ENCODE peak calls at places on chromosomes 16 and 17, in eight cellular contexts. A is HFF-Myc; I is ACHN; Z is NCI-H69; G is cardiac fibroblast; J is H7; V is stimulated activated CD4-positive, alpha-beta T cell treated with anti-CD3 and anti-CD28 coated beads, Interleukin-2, amount 100 ng/mL, for 48 hours; S is stimulated activated naive CD8-positive, alpha-beta T cell treated with anti-CD3 and anti-CD28 coated beads, Interleukin-15, Interleukin-2, amounts not matched to agents 100 U/mL and 50 U/mL, for 24 hours. K is an unnamed sample.

GRCh38 chr16:22668318-22668717 is 145.6 kb upstream of the HS3ST2 start:
- DNase-seq in A (no peak), I (no peak), Z (no peak), G (no peak), J (no peak), V (no peak), S (no peak), K (no peak)

GRCh38 chr17:37642706-37643105 is 540 bp downstream of the DDX52 start:
- DNase-seq in A (no peak), I (peak; percentile 39), Z (peak; percentile 49), G (peak; percentile 42), J (peak; percentile 23), V (no peak), S (no peak), K (no peak)

GRCh38 chr17:48351916-48352332 is 78.1 kb downstream of the SKAP1 start:
- DNase-seq in A (peak; percentile 15), I (peak; percentile 72), Z (peak; percentile 77), G (peak; percentile 62), J (peak; percentile 14), V (no peak), S (no peak), K (no peak)

GRCh38 chr16:57619133-57619605 is 9.3 kb upstream of the ADGRG1 start:
- DNase-seq in A (no peak), I (no peak), Z (no peak), G (no peak), J (no peak), V (no peak), S (no peak), K (no peak)

GRCh38 chr17:7589891-7590611 is at the start of gene SOX15:
- DNase-seq in A (no peak), I (peak; percentile 76), Z (no peak), G (no peak), J (peak; percentile 82), V (no peak), S (no peak), K (no peak)

GRCh38 chr16:75789237-75789636 is 62.9 kb upstream of the CPHXL start:
- DNase-seq in A (peak; percentile 32), I (peak; percentile 68), Z (peak; percentile 52), G (peak; percentile 64), J (peak; percentile 58), V (peak; percentile 21), S (no peak), K (peak; percentile 14)

GRCh38 chr17:79339311-79339710 is 264.7 kb downstream of the ENGASE start:
- DNase-seq in A (no peak), I (no peak), Z (no peak), G (no peak), J (no peak), V (no peak), S (no peak), K (no peak)

GRCh38 chr16:2160915-2161551 is 5.5 kb downstream of the TRAF7 start:
- DNase-seq in A (no peak), I (no peak), Z (no peak), G (peak; percentile 61), J (peak; percentile 77), V (no peak), S (no peak), K (no peak)

GRCh38 chr17:67713169-67713568 is 4.6 kb upstream of the NOL11 start:
- DNase-seq in A (no peak), I (no peak), Z (no peak), G (no peak), J (no peak), V (no peak), S (no peak), K (no peak)

GRCh38 chr17:75047398-75048098 is 523 bp downstream of the KCTD2 start:
- DNase-seq in A (no peak), I (peak; percentile 18), Z (peak; percentile 43), G (peak; percentile 16), J (peak; percentile 70), V (no peak), S (peak; percentile 49), K (no peak)

GRCh38 chr17:21250719-21251305 is 2.4 kb downstream of the NATD1 start:
- DNase-seq in A (no peak), I (no peak), Z (no peak), G (no peak), J (no peak), V (no peak), S (no peak), K (no peak)

GRCh38 chr16:68744744-68745280 is 7.7 kb downstream of the CDH1 start:
- DNase-seq in A (no peak), I (no peak), Z (peak; percentile 59), G (no peak), J (peak; percentile 53), V (no peak), S (no peak), K (no peak)

GRCh38 chr16:57252148-57252721 is 7.2 kb downstream of the ARL2BP start:
- DNase-seq in A (no peak), I (peak; percentile 17), Z (no peak), G (no peak), J (no peak), V (no peak), S (no peak), K (no peak)

GRCh38 chr16:29158031-29158430 is 173.2 kb downstream of the LAT start:
- DNase-seq in A (no peak), I (no peak), Z (no peak), G (no peak), J (no peak), V (no peak), S (no peak), K (no peak)

GRCh38 chr17:2814499-2815341 is 18.5 kb downstream of the RAP1GAP2 start:
- DNase-seq in A (no peak), I (no peak), Z (peak; percentile 48), G (no peak), J (no peak), V (peak; percentile 64), S (peak; percentile 83), K (no peak)

GRCh38 chr17:49108318-49108717 is 24.3 kb upstream of the B4GALNT2 start:
- DNase-seq in A (no peak), I (no peak), Z (peak; percentile 65), G (peak; percentile 74), J (no peak), V (no peak), S (no peak), K (no peak)

GRCh38 chr16:23071202-23072083 is 77.8 kb downstream of the USP31 start:
- DNase-seq in A (no peak), I (peak; percentile 18), Z (no peak), G (peak; percentile 65), J (no peak), V (no peak), S (no peak), K (no peak)

GRCh38 chr16:66325977-66326376 is 40.5 kb upstream of the CDH5 start:
- DNase-seq in A (no peak), I (no peak), Z (peak; percentile 18), G (no peak), J (no peak), V (no peak), S (no peak), K (no peak)

GRCh38 chr17:49521521-49522185 is 26.6 kb downstream of the NGFR start:
- DNase-seq in A (no peak), I (no peak), Z (no peak), G (no peak), J (peak; percentile 26), V (no peak), S (no peak), K (no peak)

GRCh38 chr17:12665263-12666210 is at the start of gene MYOCD:
- DNase-seq in A (no peak), I (no peak), Z (peak; percentile 4), G (no peak), J (peak; percentile 91), V (no peak), S (peak; percentile 3), K (no peak)

GRCh38 chr17:29645516-29646051 is 22.9 kb upstream of the CORO6 start:
- DNase-seq in A (no peak), I (no peak), Z (peak; percentile 63), G (peak; percentile 97), J (no peak), V (no peak), S (peak; percentile 37), K (no peak)

GRCh38 chr17:76833747-76834146 is 34.5 kb upstream of the MGAT5B start:
- DNase-seq in A (no peak), I (no peak), Z (no peak), G (no peak), J (no peak), V (no peak), S (no peak), K (no peak)

GRCh38 chr17:17206149-17206912 is at the start of gene PLD6:
- DNase-seq in A (peak; percentile 32), I (peak; percentile 74), Z (peak; percentile 84), G (peak; percentile 77), J (peak; percentile 65), V (peak; percentile 86), S (peak; percentile 94), K (peak; percentile 41)

GRCh38 chr16:12311887-12312286 is 335.4 kb downstream of the SNX29 start:
- DNase-seq in A (no peak), I (no peak), Z (peak; percentile 32), G (no peak), J (no peak), V (no peak), S (no peak), K (no peak)

GRCh38 chr16:705748-706188 is at the start of gene FBXL16:
- DNase-seq in A (no peak), I (no peak), Z (peak; percentile 97), G (no peak), J (peak; percentile 95), V (no peak), S (no peak), K (no peak)

GRCh38 chr16:14015017-14015416 is 56.1 kb upstream of the MRTFB start:
- DNase-seq in A (no peak), I (no peak), Z (no peak), G (no peak), J (no peak), V (no peak), S (no peak), K (no peak)

GRCh38 chr17:57412520-57413096 is 156.3 kb downstream of the MSI2 start:
- DNase-seq in A (no peak), I (no peak), Z (peak; percentile 73), G (no peak), J (no peak), V (no peak), S (no peak), K (no peak)

GRCh38 chr17:61449707-61450640 is 2.2 kb upstream of the TBX4 start:
- DNase-seq in A (no peak), I (no peak), Z (no peak), G (no peak), J (no peak), V (no peak), S (no peak), K (no peak)

GRCh38 chr17:2433696-2434095 is 32.8 kb upstream of the MNT start:
- DNase-seq in A (no peak), I (no peak), Z (no peak), G (no peak), J (no peak), V (no peak), S (no peak), K (no peak)

GRCh38 chr17:29042679-29043538 is at the start of gene PIPOX:
- DNase-seq in A (peak; percentile 11), I (peak; percentile 2), Z (peak; percentile 99), G (peak; percentile 77), J (peak; percentile 83), V (no peak), S (peak; percentile 12), K (no peak)

GRCh38 chr16:48523415-48524204 is 86.4 kb downstream of the N4BP1 start:
- DNase-seq in A (no peak), I (no peak), Z (no peak), G (no peak), J (no peak), V (no peak), S (no peak), K (no peak)

GRCh38 chr16:49844399-49844798 is 11.5 kb downstream of the ZNF423 start:
- DNase-seq in A (no peak), I (no peak), Z (no peak), G (no peak), J (peak; percentile 64), V (no peak), S (no peak), K (no peak)

GRCh38 chr16:23060458-23061320 is 88.6 kb downstream of the USP31 start:
- DNase-seq in A (peak; percentile 39), I (peak; percentile 81), Z (peak; percentile 85), G (peak; percentile 80), J (peak; percentile 68), V (peak; percentile 55), S (peak; percentile 62), K (peak; percentile 5)

GRCh38 chr17:45956090-45956489 is 43.0 kb upstream of the STH start:
- DNase-seq in A (no peak), I (no peak), Z (no peak), G (no peak), J (no peak), V (no peak), S (no peak), K (no peak)